ENCODE peak calls at places on chromosome 14, in four cellular contexts. O is brain microvascular endothelial cell, W is pancreas, L is RWPE1. K is an unnamed sample.
A peak's percentile ranks its signal among the peaks of the same experiment; 100 is the strongest.

GRCh38 chr14:53841109-53842099 is 115.2 kb downstream of the BMP4 start:
- DNase-seq in O (no peak), W (no peak), L (no peak), K (no peak)

GRCh38 chr14:53621433-53621832 is 335.2 kb downstream of the BMP4 start:
- DNase-seq in O (no peak), W (no peak), L (no peak), K (no peak)

GRCh38 chr14:69043598-69044267 is 64.6 kb upstream of the ACTN1 start:
- DNase-seq in O (peak; percentile 70), W (peak; percentile 38), L (no peak), K (no peak)

GRCh38 chr14:98599082-98599481 is 672.9 kb downstream of the BCL11B start:
- DNase-seq in O (no peak), W (no peak), L (no peak), K (no peak)

GRCh38 chr14:97625512-97625911 is 828.3 kb downstream of the VRK1 start:
- DNase-seq in O (no peak), W (no peak), L (no peak), K (no peak)

GRCh38 chr14:65352964-65353530 is 59.5 kb upstream of the FUT8 start:
- DNase-seq in O (no peak), W (no peak), L (peak; percentile 71), K (no peak)

GRCh38 chr14:92493492-92493891 is 20.1 kb upstream of the RIN3 start:
- DNase-seq in O (no peak), W (no peak), L (no peak), K (no peak)

GRCh38 chr14:30874120-30874998 is at the start of gene COCH:
- DNase-seq in O (no peak), W (peak; percentile 47), L (no peak), K (peak; percentile 78)

GRCh38 chr14:97021001-97021400 is 223.8 kb downstream of the VRK1 start:
- DNase-seq in O (no peak), W (no peak), L (no peak), K (no peak)

GRCh38 chr14:45135181-45135580 is 549 bp upstream of the FANCM start:
- DNase-seq in O (peak; percentile 16), W (no peak), L (no peak), K (no peak)

GRCh38 chr14:76098916-76099675 is 52.6 kb upstream of the GPATCH2L start:
- DNase-seq in O (no peak), W (no peak), L (no peak), K (no peak)

GRCh38 chr14:69298131-69299071 is 38.4 kb downstream of the GALNT16 start:
- DNase-seq in O (no peak), W (no peak), L (no peak), K (no peak)

GRCh38 chr14:67396381-67396965 is 15.5 kb downstream of the PLEK2 start:
- DNase-seq in O (no peak), W (no peak), L (no peak), K (no peak)

GRCh38 chr14:38391334-38391733 is 135.4 kb upstream of the CLEC14A start:
- DNase-seq in O (no peak), W (no peak), L (no peak), K (no peak)

GRCh38 chr14:69643430-69644200 is 32.2 kb downstream of the SUSD6 start:
- DNase-seq in O (peak; percentile 53), W (peak; percentile 87), L (peak; percentile 95), K (no peak)

GRCh38 chr14:22883191-22883976 is at the start of gene REM2:
- DNase-seq in O (no peak), W (peak; percentile 40), L (no peak), K (no peak)

GRCh38 chr14:31889297-31889696 is 187.8 kb upstream of the ARHGAP5 start:
- DNase-seq in O (no peak), W (no peak), L (no peak), K (no peak)

GRCh38 chr14:105935384-105935783 is 409.0 kb downstream of the TMEM121 start:
- DNase-seq in O (no peak), W (no peak), L (no peak), K (no peak)

GRCh38 chr14:55071051-55071450 is 19.6 kb downstream of the MAPK1IP1L start:
- DNase-seq in O (peak; percentile 43), W (no peak), L (no peak), K (no peak)

GRCh38 chr14:80521456-80521855 is 310.2 kb upstream of the DIO2 start:
- DNase-seq in O (no peak), W (no peak), L (no peak), K (no peak)

GRCh38 chr14:93430889-93431670 is at the start of gene UNC79:
- DNase-seq in O (peak; percentile 1), W (peak; percentile 80), L (no peak), K (peak; percentile 45)

GRCh38 chr14:94025720-94026119 is 420 bp upstream of the OTUB2 start:
- DNase-seq in O (no peak), W (no peak), L (peak; percentile 34), K (no peak)

GRCh38 chr14:47833006-47833405 is 157.6 kb upstream of the MDGA2 start:
- DNase-seq in O (no peak), W (no peak), L (no peak), K (no peak)

GRCh38 chr14:77485901-77486678 is 12.5 kb downstream of the ISM2 start:
- DNase-seq in O (peak; percentile 79), W (no peak), L (peak; percentile 55), K (no peak)
- TF ChIP-seq CTCF in O (no peak), W (no peak), L (no peak), K (no peak)

GRCh38 chr14:104665663-104666522 is 23.5 kb upstream of the INF2 start:
- DNase-seq in O (no peak), W (peak; percentile 71), L (no peak), K (no peak)
- TF ChIP-seq CTCF in O (peak; percentile 61), W (peak; percentile 7), L (no peak), K (no peak)

GRCh38 chr14:74491952-74492351 is 1.2 kb downstream of the NPC2 start:
- DNase-seq in O (no peak), W (no peak), L (peak; percentile 50), K (no peak)

GRCh38 chr14:74488788-74489397 is 4.2 kb downstream of the NPC2 start:
- DNase-seq in O (no peak), W (no peak), L (peak; percentile 60), K (no peak)

GRCh38 chr14:74492413-74493342 is at the start of gene NPC2:
- DNase-seq in O (no peak), W (no peak), L (no peak), K (no peak)

GRCh38 chr14:74495356-74495755 is 1.8 kb downstream of the ISCA2 start:
- DNase-seq in O (no peak), W (no peak), L (no peak), K (no peak)

DNA sequence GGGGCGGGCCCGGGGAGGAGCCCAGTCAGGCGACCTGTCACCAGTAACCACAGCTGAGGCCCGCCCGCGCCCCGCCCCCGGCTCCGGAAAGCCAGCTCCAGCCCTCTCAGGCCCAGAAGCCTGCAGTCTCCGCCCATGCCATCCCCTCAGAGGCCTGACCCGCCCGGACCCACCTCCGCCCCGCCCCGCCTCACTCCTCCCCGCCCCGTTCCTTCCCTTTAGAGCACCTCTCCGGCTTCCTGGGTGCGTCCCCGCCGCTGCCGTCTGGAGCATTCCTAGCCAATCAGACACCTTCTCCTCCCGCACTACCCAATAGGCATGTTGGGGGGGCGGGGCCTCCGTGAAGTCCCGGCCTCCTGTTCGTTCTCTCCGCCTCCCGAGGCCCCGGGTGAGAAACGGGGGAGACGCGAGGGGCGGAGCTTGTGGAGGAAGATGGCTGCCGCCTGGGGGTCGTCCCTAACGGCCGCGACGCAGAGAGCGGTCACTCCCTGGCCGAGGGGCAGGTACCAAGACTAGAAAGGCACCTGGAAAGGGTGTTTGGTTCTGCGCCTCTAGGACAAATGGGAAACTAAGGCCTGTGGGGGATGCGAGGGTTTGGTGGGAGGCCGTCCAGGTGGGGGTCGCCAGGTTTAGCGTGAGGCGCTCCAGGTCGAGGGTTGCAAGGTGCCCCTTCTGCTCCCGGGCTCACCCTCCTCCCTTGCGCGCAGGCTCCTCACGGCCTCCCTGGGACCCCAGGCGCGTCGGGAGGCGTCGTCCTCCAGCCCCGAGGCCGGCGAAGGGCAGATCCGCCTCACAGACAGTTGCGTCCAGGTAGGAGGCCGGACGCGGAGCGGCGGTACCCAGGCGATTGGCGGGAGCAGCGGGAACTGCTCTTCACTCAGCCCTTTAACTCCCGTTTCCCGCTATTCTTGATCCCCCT is at the start of gene ISCA2:
- DNase-seq in O (peak; percentile 99), W (peak; percentile 100), L (peak; percentile 99), K (peak; percentile 89)
- TF ChIP-seq CTCF in O (no peak), W (no peak), L (no peak), K (no peak)

GRCh38 chr14:100885196-100886030 is 18.1 kb downstream of the RTL1 start:
- DNase-seq in O (no peak), W (no peak), L (no peak), K (no peak)
- TF ChIP-seq CTCF in O (no peak), W (no peak), L (no peak), K (no peak)

GRCh38 chr14:58014778-58015177 is 137.2 kb downstream of the ARMH4 start:
- DNase-seq in O (no peak), W (no peak), L (no peak), K (no peak)
- TF ChIP-seq CTCF in O (no peak), W (no peak), L (no peak), K (no peak)

GRCh38 chr14:25237845-25238244 is 187.9 kb upstream of the STXBP6 start:
- DNase-seq in O (no peak), W (no peak), L (no peak), K (no peak)
- TF ChIP-seq CTCF in O (no peak), W (no peak), L (no peak), K (no peak)

K was measured in D721Med.